ENCODE peak calls at places on chromosomes 3 and 15, in five cellular contexts. O is fibroblast of mammary gland, D is colonic mucosa, W is uterus, U is endothelial cell of umbilical vein. S is an unnamed sample.

GRCh38 chr3:42701371-42702065 is 1.1 kb downstream of the HHATL start:
- DNase-seq in W (no peak), U (peak; percentile 15), D (peak; percentile 56), O (no peak), S (peak; percentile 42)

GRCh38 chr3:11185564-11186317 is 31.4 kb downstream of the HRH1 start:
- DNase-seq in U (peak; percentile 97), D (peak; percentile 57), W (peak; percentile 80), O (peak; percentile 95), S (peak; percentile 96)

GRCh38 chr3:106811376-106811775 is 565.9 kb upstream of the CCDC54 start:
- DNase-seq in D (no peak), U (peak; percentile 65), W (no peak), O (peak; percentile 75), S (peak; percentile 84)

GRCh38 chr3:13085081-13085845 is 12.0 kb upstream of the IQSEC1 start:
- DNase-seq in D (no peak), W (no peak), U (no peak), O (no peak), S (no peak)

GRCh38 chr15:101192081-101192480 is 59.8 kb downstream of the CHSY1 start:
- DNase-seq in O (no peak), D (no peak), U (no peak), W (no peak), S (peak; percentile 21)

GRCh38 chr15:42933886-42934667 is 13.5 kb upstream of the TTBK2 start:
- DNase-seq in W (no peak), O (no peak), U (no peak), D (no peak), S (no peak)

GRCh38 chr3:42101048-42101447 is 9.9 kb downstream of the TRAK1 start:
- DNase-seq in W (peak; percentile 27), D (no peak), O (peak; percentile 85), U (peak; percentile 28), S (peak; percentile 91)

GRCh38 chr3:106688463-106688862 is 688.8 kb upstream of the CCDC54 start:
- DNase-seq in D (no peak), W (no peak), U (no peak), O (peak; percentile 96), S (peak; percentile 90)

GRCh38 chr3:46576386-46576785 is 10.3 kb upstream of the LRRC2 start:
- DNase-seq in D (no peak), U (no peak), O (no peak), W (no peak), S (no peak)

GRCh38 chr3:114207768-114208167 is 28.9 kb upstream of the DRD3 start:
- DNase-seq in W (no peak), O (no peak), D (no peak), U (no peak), S (no peak)

GRCh38 chr15:96354731-96355560 is 24.4 kb downstream of the NR2F2 start:
- DNase-seq in W (peak; percentile 60), U (peak; percentile 85), D (no peak), O (peak; percentile 87), S (peak; percentile 91)

GRCh38 chr3:9130318-9131110 is 118.9 kb downstream of the SRGAP3 start:
- DNase-seq in W (no peak), O (no peak), U (no peak), D (peak; percentile 29), S (no peak)

GRCh38 chr3:115436767-115437301 is 186.5 kb upstream of the GAP43 start:
- DNase-seq in O (peak; percentile 97), D (no peak), U (peak; percentile 62), W (no peak), S (peak; percentile 97)

GRCh38 chr3:72697717-72698116 is 150.5 kb downstream of the SHQ1 start:
- DNase-seq in W (no peak), O (no peak), U (no peak), D (no peak), S (no peak)

GRCh38 chr15:31304736-31305365 is 21.8 kb upstream of the KLF13 start:
- DNase-seq in W (no peak), D (no peak), O (no peak), U (no peak), S (peak; percentile 29)

GRCh38 chr15:31383150-31383549 is 56.5 kb downstream of the KLF13 start:
- DNase-seq in O (no peak), D (no peak), W (no peak), U (no peak), S (no peak)

GRCh38 chr3:13200951-13201350 is 127.7 kb upstream of the IQSEC1 start:
- DNase-seq in D (no peak), O (no peak), W (no peak), U (no peak), S (no peak)

GRCh38 chr3:119322523-119323400 is 28.6 kb downstream of the ARHGAP31 start:
- DNase-seq in D (peak; percentile 76), U (peak; percentile 90), W (peak; percentile 73), O (peak; percentile 69), S (peak; percentile 79)

DNA sequence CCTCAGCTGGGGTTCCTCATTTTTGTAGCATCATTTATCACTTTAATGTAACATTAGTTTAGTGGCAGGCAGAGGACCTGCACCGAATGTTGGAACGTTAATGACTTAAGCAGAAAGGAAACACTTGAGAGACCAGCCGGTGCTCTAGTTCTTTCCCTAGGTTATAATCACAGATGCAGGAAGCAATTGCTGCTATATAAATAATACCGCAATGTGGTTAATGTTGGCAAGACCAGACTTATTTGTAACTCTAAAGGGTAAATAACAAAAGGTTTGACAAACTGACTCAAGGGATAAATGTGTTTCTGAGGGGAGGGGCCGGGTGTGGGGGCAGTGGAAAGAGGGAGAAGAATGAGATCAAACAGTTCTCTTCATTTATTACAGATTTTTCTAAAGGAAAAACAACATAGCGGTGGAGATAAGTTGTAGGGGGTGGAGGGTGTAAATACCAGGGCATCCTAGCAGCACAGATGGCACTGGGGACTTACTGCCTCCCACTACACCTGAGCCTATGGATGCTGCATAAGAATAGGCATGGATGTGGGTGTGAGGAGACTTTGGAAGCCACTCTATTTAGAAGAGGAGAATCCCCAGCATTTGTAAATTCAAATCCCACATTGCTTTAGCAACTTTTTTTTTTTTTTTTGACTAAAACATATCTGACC is 27.6 kb upstream of the IL1RAP start:
- DNase-seq in D (no peak), U (peak; percentile 81), O (peak; percentile 20), W (no peak), S (peak; percentile 22)
- H3K4me3 ChIP-seq in D (no peak overlapping the region), U (no peak overlapping the region), O (no peak overlapping the region), W (no peak overlapping the region), S (no peak overlapping the region)

GRCh38 chr3:47778746-47779145 is 2.9 kb downstream of the SMARCC1 start:
- DNase-seq in W (no peak), O (no peak), U (no peak), D (no peak), S (no peak)
- H3K4me3 ChIP-seq in W (no peak overlapping the region), O (no peak overlapping the region), U (no peak overlapping the region), D (no peak overlapping the region), S (no peak overlapping the region)

GRCh38 chr3:195119461-195120198 is 151.3 kb downstream of the XXYLT1 start:
- DNase-seq in D (no peak), U (peak; percentile 96), O (peak; percentile 67), W (peak; percentile 64), S (peak; percentile 97)
- H3K4me3 ChIP-seq in D (no peak overlapping the region), U (no peak overlapping the region), O (no peak overlapping the region), W (no peak overlapping the region), S (no peak overlapping the region)

DNA sequence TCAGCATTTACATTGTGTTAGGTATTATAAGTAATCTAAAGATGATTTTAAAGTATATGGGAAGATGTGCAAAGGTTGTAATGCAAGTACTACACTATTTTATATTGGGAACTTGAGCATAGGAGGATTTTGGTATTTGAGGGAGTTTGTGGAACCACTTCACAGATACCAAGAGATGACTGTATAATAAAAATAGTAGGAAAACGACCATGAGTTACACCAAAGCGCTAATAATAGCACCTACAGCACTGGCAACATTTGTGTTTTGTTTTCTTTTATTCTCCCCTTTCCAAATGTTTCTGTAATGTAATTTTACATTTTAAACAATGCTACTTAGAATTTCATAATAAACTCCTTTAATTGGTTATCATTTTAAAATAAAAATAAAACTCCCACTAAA is 10.5 kb downstream of the CNBP start:
- DNase-seq in D (no peak), O (no peak), W (no peak), U (no peak), S (no peak)
- H3K4me3 ChIP-seq in D (no peak overlapping the region), O (no peak overlapping the region), W (no peak overlapping the region), U (no peak overlapping the region), S (no peak overlapping the region)

DNA sequence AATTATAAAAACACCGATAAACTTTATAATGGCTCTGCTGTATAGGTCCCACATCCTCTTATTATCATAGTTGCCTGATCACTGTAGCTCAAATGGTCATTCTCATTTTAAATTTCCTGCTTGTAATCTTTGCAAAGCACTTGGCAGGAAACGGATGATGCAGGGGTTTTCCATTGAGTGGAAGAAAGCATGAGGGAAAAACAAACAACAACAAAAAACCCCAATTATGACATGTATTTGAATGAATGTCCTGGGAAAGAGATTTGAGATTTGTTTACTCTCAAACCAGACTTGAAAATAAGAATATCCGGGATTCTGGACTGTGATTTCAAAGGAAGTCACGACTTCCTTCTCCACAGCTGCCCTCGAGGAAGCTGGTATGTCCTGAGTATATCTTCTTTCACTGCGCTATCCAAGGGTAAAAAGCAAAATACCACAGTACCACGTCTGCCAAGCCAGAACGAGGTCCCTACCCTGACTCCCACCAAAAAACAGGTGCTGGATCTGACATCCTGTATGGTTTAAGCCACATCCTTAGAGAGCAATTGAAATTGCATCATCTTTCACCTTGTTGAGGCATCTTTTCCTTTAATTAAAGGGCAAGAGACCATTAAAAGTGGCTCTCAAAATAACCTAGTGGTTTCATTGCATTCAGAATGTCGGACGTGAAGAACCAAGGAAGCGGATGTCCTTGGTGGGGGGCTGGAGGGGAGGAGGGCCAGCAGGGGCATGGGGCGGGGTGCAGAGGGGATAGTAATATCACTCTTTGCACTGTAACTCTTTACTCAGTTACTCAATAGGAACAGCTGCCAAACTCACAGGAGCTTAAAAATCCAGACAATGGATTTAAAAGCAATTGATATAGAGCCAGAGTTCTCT is 13.5 kb upstream of the TIPIN start:
- DNase-seq in O (no peak), W (no peak), D (no peak), U (peak; percentile 92), S (peak; percentile 41)
- H3K4me3 ChIP-seq in O (peak overlapping the region; percentile 20), W (peak overlapping the region; percentile 5), D (peak overlapping the region; percentile 23), U (peak overlapping the region; percentile 41), S (peak overlapping the region; percentile 22)

GRCh38 chr3:27666708-27667107 is 55.4 kb downstream of the EOMES start:
- DNase-seq in W (peak; percentile 18), O (peak; percentile 78), U (no peak), D (peak; percentile 32), S (peak; percentile 93)
- H3K4me3 ChIP-seq in W (no peak overlapping the region), O (no peak overlapping the region), U (no peak overlapping the region), D (no peak overlapping the region), S (no peak overlapping the region)

GRCh38 chr3:14508966-14509795 is 31.0 kb downstream of the GRIP2 start:
- DNase-seq in O (peak; percentile 30), U (peak; percentile 30), D (peak; percentile 71), W (peak; percentile 73), S (peak; percentile 38)
- H3K4me3 ChIP-seq in O (no peak overlapping the region), U (no peak overlapping the region), D (no peak overlapping the region), W (no peak overlapping the region), S (no peak overlapping the region)

GRCh38 chr15:35252351-35252865 is 167.3 kb upstream of the NANOGP8 start:
- DNase-seq in U (no peak), W (no peak), D (no peak), O (no peak), S (no peak)

GRCh38 chr15:35243758-35244157 is 158.7 kb upstream of the NANOGP8 start:
- DNase-seq in U (no peak), W (no peak), O (peak; percentile 2), D (no peak), S (peak; percentile 33)

GRCh38 chr15:35246376-35246965 is 161.4 kb upstream of the NANOGP8 start:
- DNase-seq in W (no peak), U (no peak), D (no peak), O (no peak), S (no peak)
- H3K4me3 ChIP-seq in W (no peak overlapping the region), U (no peak overlapping the region), D (no peak overlapping the region), O (no peak overlapping the region), S (no peak overlapping the region)